ENCODE peak calls at places on chromosomes 16 and 17, in five cellular contexts. X is T-helper 17 cell; H is WERI-Rb-1; P is CD8-positive, alpha-beta memory T cell; G is psoas muscle. Y is an unnamed sample.

GRCh38 chr16:68972720-68973119 is 129.4 kb downstream of the TANGO6 start:
- DNase-seq in X (no peak), H (peak; percentile 83), P (no peak), G (no peak), Y (no peak)

GRCh38 chr16:87180069-87180468 is 137.1 kb downstream of the C16orf95 start:
- DNase-seq in X (no peak), H (no peak), P (no peak), G (no peak), Y (no peak)

GRCh38 chr16:69169607-69170352 is 17.2 kb upstream of the SNTB2 start:
- DNase-seq in X (no peak), H (no peak), P (no peak), G (no peak), Y (no peak)

GRCh38 chr16:1271380-1271749 is 15.5 kb downstream of the TPSD1 start:
- DNase-seq in X (no peak), H (no peak), P (no peak), G (no peak), Y (no peak)

GRCh38 chr16:57191056-57191536 is 5.0 kb downstream of the RSPRY1 start:
- DNase-seq in X (no peak), H (no peak), P (no peak), G (no peak), Y (no peak)

GRCh38 chr16:81752225-81752875 is 26.7 kb upstream of the PLCG2 start:
- DNase-seq in X (no peak), H (no peak), P (no peak), G (peak; percentile 71), Y (no peak)

GRCh38 chr17:43832168-43832975 is 574 bp downstream of the MPP3 start:
- DNase-seq in X (no peak), H (peak; percentile 76), P (no peak), G (peak; percentile 73), Y (no peak)

GRCh38 chr16:23670137-23670776 is 8.4 kb upstream of the PLK1 start:
- DNase-seq in X (no peak), H (no peak), P (no peak), G (peak; percentile 73), Y (no peak)

GRCh38 chr16:70454221-70455034 is at the start of gene FCSK:
- DNase-seq in X (peak; percentile 49), H (peak; percentile 84), P (peak; percentile 88), G (peak; percentile 85), Y (peak; percentile 61)

GRCh38 chr17:57551321-57552079 is 193.6 kb downstream of the CCDC182 start:
- DNase-seq in X (no peak), H (peak; percentile 76), P (peak; percentile 20), G (no peak), Y (peak; percentile 44)

GRCh38 chr17:69373069-69373468 is 41.4 kb upstream of the MAP2K6 start:
- DNase-seq in X (no peak), H (no peak), P (no peak), G (no peak), Y (no peak)

GRCh38 chr16:12896562-12896961 is 4.8 kb upstream of the SHISA9 start:
- DNase-seq in X (no peak), H (peak; percentile 37), P (no peak), G (no peak), Y (peak; percentile 24)

GRCh38 chr16:57826706-57827625 is 24.7 kb upstream of the KIFC3 start:
- DNase-seq in X (no peak), H (no peak), P (no peak), G (peak; percentile 64), Y (no peak)

GRCh38 chr17:72255481-72255880 is 134.7 kb downstream of the SOX9 start:
- DNase-seq in X (no peak), H (peak; percentile 62), P (no peak), G (no peak), Y (no peak)

GRCh38 chr16:57471209-57471608 is 8.7 kb downstream of the POLR2C start:
- DNase-seq in X (no peak), H (no peak), P (no peak), G (no peak), Y (no peak)

GRCh38 chr16:5041604-5042133 is 7.9 kb upstream of the NAGPA start:
- DNase-seq in X (no peak), H (no peak), P (no peak), G (peak; percentile 5), Y (no peak)

GRCh38 chr17:62653831-62654829 is 26.7 kb downstream of the MRC2 start:
- DNase-seq in X (no peak), H (peak; percentile 91), P (no peak), G (peak; percentile 86), Y (no peak)

GRCh38 chr17:32746698-32747097 is 130.2 kb downstream of the MYO1D start:
- DNase-seq in X (no peak), H (no peak), P (no peak), G (no peak), Y (no peak)

GRCh38 chr16:87392823-87393679 is 915 bp downstream of the MAP1LC3B start:
- DNase-seq in X (no peak), H (no peak), P (peak; percentile 41), G (peak; percentile 72), Y (peak; percentile 54)

GRCh38 chr16:86396918-86397317 is 113.4 kb upstream of the FOXF1 start:
- DNase-seq in X (no peak), H (no peak), P (no peak), G (no peak), Y (no peak)

GRCh38 chr17:55622547-55622946 is 100.1 kb downstream of the TMEM100 start:
- DNase-seq in X (no peak), H (no peak), P (no peak), G (no peak), Y (no peak)

GRCh38 chr16:48126801-48127644 is 28.8 kb downstream of the ABCC12 start:
- DNase-seq in X (no peak), H (no peak), P (no peak), G (no peak), Y (no peak)

GRCh38 chr17:64262422-64263260 is at the start of gene TEX2:
- DNase-seq in X (peak; percentile 51), H (peak; percentile 54), P (peak; percentile 79), G (peak; percentile 89), Y (peak; percentile 49)

GRCh38 chr17:17018021-17018441 is 24.2 kb upstream of the MPRIP start:
- DNase-seq in X (no peak), H (no peak), P (no peak), G (peak; percentile 45), Y (no peak)

GRCh38 chr16:80744856-80745255 is 59.5 kb downstream of the CDYL2 start:
- DNase-seq in X (no peak), H (no peak), P (no peak), G (no peak), Y (no peak)

DNA sequence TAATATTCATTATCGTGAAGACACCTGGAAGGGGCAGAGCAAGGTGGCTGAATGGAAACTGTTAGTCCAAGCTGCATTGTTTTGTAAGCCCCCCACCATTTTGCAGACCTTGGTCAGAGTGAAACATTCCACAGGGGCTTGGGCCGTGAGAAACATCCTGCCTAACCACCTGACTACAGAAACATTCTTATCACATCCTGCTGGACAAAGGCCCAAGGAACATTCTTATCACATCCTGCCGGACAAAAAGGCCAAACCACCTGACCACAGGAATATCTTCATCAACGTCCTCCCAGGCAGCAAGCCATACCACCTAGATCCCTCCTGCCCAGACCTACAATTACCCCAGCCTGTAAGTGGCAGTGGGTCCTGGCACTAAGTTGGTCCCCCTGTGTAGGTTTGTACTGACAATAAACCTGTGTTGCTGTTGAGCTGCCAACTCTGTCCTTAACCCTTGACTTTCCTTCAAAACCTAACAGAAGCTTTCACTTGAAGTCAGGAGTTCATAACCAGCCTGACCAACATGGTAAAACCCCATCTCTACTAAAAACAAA is 19.6 kb downstream of the ATF7IP2 start:
- DNase-seq in X (no peak), H (no peak), P (no peak), G (no peak), Y (no peak)
- H3K9me3 ChIP-seq in X (peaks cover 3% of the 10 kb centered on the region), H (peaks cover 10% of the 10 kb centered on the region), P (peaks cover 32% of the 10 kb centered on the region), G (peaks cover 13% of the 10 kb centered on the region), Y (peaks cover 39% of the 10 kb centered on the region)

DNA sequence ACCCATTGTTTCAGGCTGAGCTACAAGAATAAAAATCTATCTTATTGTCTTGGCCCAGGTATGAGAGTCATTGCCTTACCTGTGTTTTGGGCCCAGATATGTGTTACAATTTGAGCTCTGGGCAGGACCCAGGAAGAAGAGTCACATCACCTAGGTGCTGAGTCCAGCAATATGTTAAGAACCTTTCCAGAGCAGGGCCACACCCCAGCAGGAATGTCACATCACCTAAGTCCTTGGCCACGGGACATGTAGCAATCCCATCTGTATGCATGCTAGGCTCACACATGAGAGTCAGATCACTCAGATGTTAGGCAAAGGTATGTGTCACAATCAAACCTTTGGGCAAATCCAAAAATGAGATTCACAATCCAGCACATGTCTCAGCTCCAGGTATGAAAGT is 2103.5 kb downstream of the TP53TG3F start:
- DNase-seq in X (no peak), H (no peak), P (no peak), G (no peak), Y (no peak)
- H3K9me3 ChIP-seq in X (peaks cover 4% of the 10 kb centered on the region), H (no peaks in the 10 kb centered on the region), P (no peaks in the 10 kb centered on the region), G (no peaks in the 10 kb centered on the region), Y (peaks cover 30% of the 10 kb centered on the region)

GRCh38 chr17:79959042-79959441 is 76.6 kb downstream of the TBC1D16 start:
- DNase-seq in X (no peak), H (no peak), P (no peak), G (no peak), Y (no peak)
- H3K9me3 ChIP-seq in X (no peaks in the 10 kb centered on the region), H (no peaks in the 10 kb centered on the region), P (no peaks in the 10 kb centered on the region), G (no peaks in the 10 kb centered on the region), Y (no peaks in the 10 kb centered on the region)

GRCh38 chr17:82949361-82949760 is 109.5 kb upstream of the ZNF750 start:
- DNase-seq in X (no peak), H (no peak), P (no peak), G (peak; percentile 24), Y (no peak)
- H3K9me3 ChIP-seq in X (peaks cover 6% of the 10 kb centered on the region), H (peaks cover 97% of the 10 kb centered on the region), P (peaks cover 13% of the 10 kb centered on the region), G (peaks cover 18% of the 10 kb centered on the region), Y (peaks cover 18% of the 10 kb centered on the region)

GRCh38 chr17:30302241-30302640 is 10.5 kb upstream of the BLMH start:
- DNase-seq in X (no peak), H (no peak), P (no peak), G (no peak), Y (no peak)

GRCh38 chr17:30297715-30298114 is 6.0 kb upstream of the BLMH start:
- DNase-seq in X (no peak), H (no peak), P (no peak), G (no peak), Y (no peak)

GRCh38 chr17:30299000-30299399 is 7.3 kb upstream of the BLMH start:
- DNase-seq in X (no peak), H (no peak), P (no peak), G (no peak), Y (no peak)

GRCh38 chr17:30304778-30305177 is 13.0 kb upstream of the BLMH start:
- DNase-seq in X (no peak), H (no peak), P (no peak), G (no peak), Y (no peak)

GRCh38 chr17:30300803-30301202 is 9.1 kb upstream of the BLMH start:
- DNase-seq in X (no peak), H (no peak), P (no peak), G (no peak), Y (no peak)
- H3K9me3 ChIP-seq in X (no peaks in the 10 kb centered on the region), H (no peaks in the 10 kb centered on the region), P (no peaks in the 10 kb centered on the region), G (no peaks in the 10 kb centered on the region), Y (no peaks in the 10 kb centered on the region)